ENCODE peak calls at places on chromosomes 4 and X, in eight cellular contexts. V, O, T, B, X, C, P and Q are unnamed samples.
A peak's percentile ranks its signal among the peaks of the same experiment; 100 is the strongest.

GRCh38 chr4:189206953-189207352 is 733.7 kb upstream of the FRG1 start:
- DNase-seq in T (no peak), V (no peak), P (no peak), O (no peak), B (no peak), C (no peak), X (no peak), Q (no peak)

GRCh38 chrX:24245201-24245600 is 68.7 kb downstream of the SUPT20HL2 start:
- DNase-seq in P (no peak), T (peak; percentile 10), O (no peak), B (peak; percentile 57), C (no peak), X (no peak), V (no peak), Q (no peak)

GRCh38 chr4:165627128-165627527 is 245.9 kb upstream of the TLL1 start:
- DNase-seq in X (no peak), O (no peak), C (no peak), P (no peak), T (no peak), V (no peak), B (no peak), Q (no peak)

GRCh38 chr4:78864405-78865024 is 74.7 kb downstream of the PAQR3 start:
- DNase-seq in V (no peak), B (peak; percentile 37), P (peak; percentile 64), O (peak; percentile 71), T (peak; percentile 23), X (peak; percentile 6), C (no peak), Q (no peak)

GRCh38 chr4:163331629-163332360 is 601 bp downstream of the NPY1R start:
- DNase-seq in C (no peak), T (peak; percentile 19), P (no peak), X (no peak), O (no peak), V (no peak), B (peak; percentile 40), Q (peak; percentile 78)

GRCh38 chr4:3330682-3331081 is 37.9 kb downstream of the RGS12 start:
- DNase-seq in B (no peak), O (no peak), X (no peak), C (no peak), P (no peak), T (no peak), V (no peak), Q (no peak)

GRCh38 chr4:172599554-172599953 is 569.1 kb upstream of the GALNT7 start:
- DNase-seq in V (no peak), C (no peak), O (no peak), X (no peak), P (no peak), B (no peak), T (no peak), Q (no peak)

GRCh38 chr4:189278559-189279165 is 662.0 kb upstream of the FRG1 start:
- DNase-seq in X (no peak), T (no peak), P (no peak), O (no peak), C (no peak), B (no peak), V (no peak), Q (no peak)

GRCh38 chr4:54683616-54684346 is 26.0 kb downstream of the KIT start:
- DNase-seq in O (peak; percentile 50), X (no peak), C (peak; percentile 40), V (no peak), B (no peak), P (peak; percentile 37), T (peak; percentile 51), Q (no peak)

GRCh38 chr4:174631901-174632758 is 109.8 kb upstream of the HPGD start:
- DNase-seq in O (no peak), V (no peak), T (peak; percentile 12), X (no peak), B (peak; percentile 12), C (no peak), P (peak; percentile 24), Q (no peak)

GRCh38 chr4:1210971-1211370 is 38.0 kb downstream of the CTBP1 start:
- DNase-seq in O (no peak), V (peak; percentile 54), P (no peak), T (no peak), B (no peak), C (no peak), X (no peak), Q (peak; percentile 78)

GRCh38 chr4:36712013-36712412 is 430.6 kb downstream of the DTHD1 start:
- DNase-seq in P (no peak), C (no peak), O (no peak), V (no peak), X (no peak), T (no peak), B (no peak), Q (no peak)

GRCh38 chrX:154546354-154547244 is at the start of gene G6PD:
- DNase-seq in C (no peak), O (no peak), P (peak; percentile 6), T (peak; percentile 86), X (peak; percentile 43), B (peak; percentile 92), V (no peak), Q (no peak)

GRCh38 chrX:13967636-13968035 is 62.1 kb downstream of the GEMIN8 start:
- DNase-seq in P (no peak), B (no peak), V (no peak), C (no peak), O (no peak), X (no peak), T (no peak), Q (no peak)

GRCh38 chr4:4801013-4801412 is 58.5 kb upstream of the MSX1 start:
- DNase-seq in T (no peak), C (no peak), B (no peak), P (no peak), V (no peak), O (no peak), X (no peak), Q (no peak)

GRCh38 chr4:123553279-123553678 is 156.7 kb downstream of the SPRY1 start:
- DNase-seq in V (no peak), B (no peak), T (no peak), O (no peak), X (no peak), C (no peak), P (no peak), Q (no peak)

GRCh38 chrX:145923376-145923775 is 105.7 kb downstream of the SLITRK2 start:
- DNase-seq in P (no peak), X (no peak), O (no peak), T (no peak), C (no peak), B (no peak), V (no peak), Q (no peak)

GRCh38 chr4:86461849-86462248 is 102.0 kb upstream of the MAPK10 start:
- DNase-seq in P (no peak), C (no peak), V (no peak), T (no peak), B (no peak), X (no peak), O (no peak), Q (no peak)

GRCh38 chr4:139656614-139657486 is 8.8 kb upstream of the MGST2 start:
- DNase-seq in X (no peak), P (peak; percentile 74), T (peak; percentile 59), O (peak; percentile 66), B (peak; percentile 72), V (no peak), C (peak; percentile 39), Q (no peak)

GRCh38 chr4:138938371-138938699 is 77.2 kb upstream of the NOCT start:
- DNase-seq in V (no peak), X (no peak), B (peak; percentile 20), O (peak; percentile 5), T (no peak), C (no peak), P (peak; percentile 27), Q (no peak)

GRCh38 chr4:41234424-41234823 is 20.1 kb upstream of the APBB2 start:
- DNase-seq in P (no peak), T (no peak), X (no peak), B (no peak), V (no peak), C (no peak), O (no peak), Q (no peak)

GRCh38 chr4:110681381-110681780 is 58.5 kb upstream of the PITX2 start:
- DNase-seq in P (no peak), X (no peak), B (no peak), O (no peak), T (no peak), C (no peak), V (no peak), Q (no peak)